ENCODE peak calls at places on chromosomes 7 and 10, in four cellular contexts. S is GM10248, B is dermis blood vessel endothelial cell, Y is A172. P is an unnamed sample.
A peak's percentile ranks its signal among the peaks of the same experiment; 100 is the strongest.

GRCh38 chr7:22651036-22651435 is 76.0 kb upstream of the IL6 start:
- DNase-seq in S (no peak), B (peak; percentile 57), Y (peak; percentile 22), P (no peak)

GRCh38 chr10:86705905-86706304 is 37.6 kb downstream of the LDB3 start:
- DNase-seq in S (no peak), B (no peak), Y (no peak), P (no peak)

GRCh38 chr7:103150192-103150591 is 1.3 kb upstream of the NAPEPLD start:
- DNase-seq in S (no peak), B (no peak), Y (no peak), P (peak; percentile 24)

GRCh38 chr7:111031916-111032315 is 59.0 kb upstream of the LRRN3 start:
- DNase-seq in S (no peak), B (no peak), Y (no peak), P (no peak)

GRCh38 chr10:92184977-92185376 is 105.9 kb downstream of the CPEB3 start:
- DNase-seq in S (no peak), B (no peak), Y (no peak), P (no peak)

GRCh38 chr10:7251696-7252465 is 159.0 kb downstream of the SFMBT2 start:
- DNase-seq in S (no peak), B (no peak), Y (no peak), P (no peak)

GRCh38 chr7:144063710-144064109 is 5.9 kb upstream of the OR2A25 start:
- DNase-seq in S (no peak), B (no peak), Y (no peak), P (no peak)

GRCh38 chr10:119190353-119190752 is 11.7 kb upstream of the PRDX3 start:
- DNase-seq in S (no peak), B (no peak), Y (peak; percentile 98), P (peak; percentile 92)

P was measured in astrocyte of the hippocampus.